ENCODE peak calls at places on chromosome 1, in nine cellular contexts. B is memory B cell; H is ELR; S is substantia nigra; W is iris pigment epithelial cell; L is mucosa of gallbladder; U is T47D; T is activated T-helper 1 cell treated with anti-CD3 and anti-CD28 coated beads, Interleukin-2, amount 50 U/mL, for 16 hours; Z is renal cortical epithelial cell. X is an unnamed sample.

GRCh38 chr1:79161077-79161476 is 154.5 kb upstream of the ADGRL4 start:
- DNase-seq in S (no peak), T (no peak), L (no peak), W (peak), U (no peak), Z (peak), B (no peak), H (peak), X (no peak)

GRCh38 chr1:201666645-201667044 is 127.7 kb downstream of the NAV1 start:
- DNase-seq in H (no peak), S (no peak), B (no peak), L (no peak), W (no peak), T (no peak), U (no peak), Z (no peak), X (no peak)

GRCh38 chr1:159918918-159919195 is 6.5 kb downstream of the TAGLN2 start:
- DNase-seq in L (no peak), S (no peak), B (no peak), W (no peak), T (no peak), Z (no peak), H (no peak), U (no peak), X (no peak)

GRCh38 chr1:202304370-202304769 is 37.4 kb downstream of the UBE2T start:
- DNase-seq in T (no peak), Z (no peak), L (peak), B (no peak), H (no peak), U (no peak), S (no peak), W (no peak), X (no peak)

GRCh38 chr1:42817440-42817767 is 207 bp upstream of the SVBP start:
- DNase-seq in W (no peak), L (no peak), S (no peak), Z (no peak), B (no peak), U (no peak), H (no peak), T (no peak), X (no peak)

GRCh38 chr1:46611691-46612221 is 4.9 kb downstream of the MOB3C start:
- DNase-seq in Z (peak), W (no peak), B (no peak), U (no peak), L (no peak), S (no peak), H (peak), T (no peak), X (peak)

GRCh38 chr1:30001452-30002039 is 721.8 kb downstream of the MATN1 start:
- DNase-seq in T (no peak), L (no peak), Z (no peak), S (no peak), W (no peak), U (no peak), H (no peak), B (no peak), X (peak)

GRCh38 chr1:98315309-98315708 is 346.2 kb upstream of the SNX7 start:
- DNase-seq in L (no peak), W (peak), U (no peak), B (no peak), Z (peak), S (no peak), H (peak), T (no peak), X (no peak)

GRCh38 chr1:1432951-1433803 is 2.3 kb upstream of the VWA1 start:
- DNase-seq in U (peak), B (no peak), T (no peak), L (peak), W (no peak), H (no peak), S (peak), Z (peak), X (peak)

GRCh38 chr1:228734881-228735801 is at the start of gene RHOU:
- DNase-seq in H (peak), Z (no peak), T (peak), W (peak), U (peak), S (peak), B (no peak), L (peak), X (peak)

GRCh38 chr1:39720094-39720999 is 18.3 kb upstream of the PPIE start:
- DNase-seq in Z (peak), T (no peak), L (no peak), U (peak), B (peak), W (peak), S (no peak), H (peak), X (no peak)

GRCh38 chr1:205147191-205147590 is 25.4 kb upstream of the RBBP5 start:
- DNase-seq in Z (peak), L (no peak), W (peak), B (no peak), S (no peak), T (no peak), U (no peak), H (peak), X (no peak)

GRCh38 chr1:150572918-150573647 is 6.3 kb downstream of the MCL1 start:
- DNase-seq in L (no peak), Z (no peak), W (no peak), S (no peak), B (no peak), H (peak), T (no peak), U (no peak), X (peak)

GRCh38 chr1:168535536-168535935 is 8.3 kb downstream of the XCL2 start:
- DNase-seq in B (no peak), Z (peak), S (no peak), W (no peak), T (no peak), U (no peak), L (no peak), H (no peak), X (no peak)

GRCh38 chr1:9400425-9401079 is 107.9 kb downstream of the SPSB1 start:
- DNase-seq in S (no peak), W (peak), B (no peak), U (no peak), H (peak), T (no peak), L (no peak), Z (peak), X (peak)

GRCh38 chr1:9689011-9689706 is 37.6 kb downstream of the PIK3CD start:
- DNase-seq in L (peak), W (peak), S (no peak), H (peak), U (peak), Z (no peak), T (peak), B (peak), X (peak)

GRCh38 chr1:160522622-160523345 is at the start of gene SLAMF6:
- DNase-seq in S (no peak), T (peak), U (no peak), Z (no peak), B (peak), H (no peak), W (no peak), L (no peak), X (no peak)

GRCh38 chr1:115428262-115428661 is 90.2 kb upstream of the NGF start:
- DNase-seq in U (no peak), T (no peak), H (peak), L (no peak), W (peak), S (no peak), Z (peak), B (no peak), X (no peak)

GRCh38 chr1:116909511-116910378 is at the start of gene PTGFRN:
- DNase-seq in Z (peak), T (peak), S (peak), B (no peak), U (peak), H (peak), W (peak), L (peak), X (peak)

GRCh38 chr1:2179283-2180013 is 15.1 kb downstream of the FAAP20 start:
- DNase-seq in W (no peak), S (no peak), B (no peak), U (no peak), H (no peak), Z (no peak), T (no peak), L (no peak), X (peak)